ENCODE peak calls at places on chromosomes 11 and 22, in six cellular contexts. D, N, Y, X, R and L are unnamed samples.
A peak's percentile ranks its signal among the peaks of the same experiment; 100 is the strongest.

GRCh38 chr11:12269104-12269441 is 108.3 kb upstream of the PARVA start:
- DNase-seq in Y (no peak), R (no peak), D (no peak), N (no peak), X (no peak), L (peak; percentile 67)

GRCh38 chr11:133338588-133338987 is 193.7 kb downstream of the OPCML start:
- DNase-seq in N (no peak), X (no peak), D (no peak), R (no peak), Y (no peak), L (no peak)

GRCh38 chr22:30921108-30921507 is 47.5 kb downstream of the MORC2 start:
- DNase-seq in Y (no peak), R (no peak), N (no peak), X (no peak), D (no peak), L (peak; percentile 26)

GRCh38 chr22:50071432-50072166 is 13.5 kb upstream of the TTLL8 start:
- DNase-seq in X (no peak), Y (no peak), D (no peak), R (no peak), N (no peak), L (no peak)

GRCh38 chr11:92811341-92811740 is 158.1 kb upstream of the MTNR1B start:
- DNase-seq in D (no peak), N (no peak), X (no peak), Y (no peak), R (no peak), L (no peak)

GRCh38 chr11:2813141-2813908 is 72.2 kb downstream of the CDKN1C start:
- DNase-seq in R (no peak), N (peak; percentile 35), D (no peak), Y (peak; percentile 48), X (no peak), L (no peak)

GRCh38 chr11:126061707-126062678 is 673 bp downstream of the CDON start:
- DNase-seq in N (peak; percentile 66), Y (peak; percentile 24), X (no peak), R (no peak), D (no peak), L (peak; percentile 56)

GRCh38 chr22:20970939-20971657 is 4.0 kb downstream of the AIFM3 start:
- DNase-seq in Y (no peak), X (no peak), N (no peak), D (no peak), R (no peak), L (no peak)

GRCh38 chr11:444397-445144 is 2.8 kb upstream of the ANO9 start:
- DNase-seq in Y (peak; percentile 75), N (no peak), R (no peak), X (no peak), D (no peak), L (no peak)

GRCh38 chr11:107856981-107857517 is 1.5 kb downstream of the SLC35F2 start:
- DNase-seq in D (peak; percentile 29), N (no peak), X (no peak), Y (peak; percentile 72), R (no peak), L (no peak)

GRCh38 chr11:76770642-76771445 is 12.3 kb upstream of the TSKU start:
- DNase-seq in Y (no peak), N (peak; percentile 69), R (no peak), X (no peak), D (no peak), L (no peak)

GRCh38 chr22:41576877-41577276 is 12.8 kb downstream of the PMM1 start:
- DNase-seq in R (no peak), D (peak; percentile 56), Y (peak; percentile 78), N (peak; percentile 82), X (no peak), L (peak; percentile 58)

GRCh38 chr11:1050581-1051355 is 14.2 kb upstream of the MUC6 start:
- DNase-seq in N (peak; percentile 53), R (no peak), Y (peak; percentile 63), X (peak; percentile 49), D (peak; percentile 73), L (peak; percentile 95)

GRCh38 chr11:112656772-112657428 is 304.3 kb upstream of the NCAM1 start:
- DNase-seq in X (no peak), Y (no peak), N (no peak), D (no peak), R (peak; percentile 25), L (no peak)

GRCh38 chr22:46777609-46777970 is 15.1 kb downstream of the TBC1D22A start:
- DNase-seq in D (peak; percentile 75), R (no peak), N (no peak), Y (no peak), X (no peak), L (no peak)

GRCh38 chr11:93193721-93194120 is 4.1 kb downstream of the SLC36A4 start:
- DNase-seq in X (no peak), N (no peak), D (no peak), R (no peak), Y (no peak), L (no peak)

GRCh38 chr11:81707881-81708280 is 1025.8 kb downstream of the FAM181B start:
- DNase-seq in R (no peak), Y (no peak), D (no peak), X (no peak), N (no peak), L (peak; percentile 1)

GRCh38 chr22:25930083-25930482 is 188.1 kb downstream of the MYO18B start:
- DNase-seq in N (no peak), Y (no peak), X (no peak), R (no peak), D (no peak), L (no peak)

GRCh38 chr11:92298238-92298565 is 73.6 kb downstream of the FAT3 start:
- DNase-seq in R (no peak), N (no peak), Y (no peak), D (no peak), X (no peak), L (no peak)

GRCh38 chr22:21728270-21728669 is 7.3 kb downstream of the YPEL1 start:
- DNase-seq in Y (no peak), N (no peak), D (no peak), X (no peak), R (no peak), L (no peak)

GRCh38 chr22:44340271-44341239 is 27.8 kb upstream of the SHISAL1 start:
- DNase-seq in X (no peak), R (no peak), Y (no peak), D (no peak), N (no peak), L (no peak)

GRCh38 chr11:59705281-59705680 is 8.4 kb downstream of the OR10V1 start:
- DNase-seq in D (no peak), R (no peak), N (no peak), Y (no peak), X (no peak), L (no peak)

GRCh38 chr11:107733518-107733917 is 21.7 kb upstream of the SLN start:
- DNase-seq in X (no peak), D (no peak), Y (no peak), N (no peak), R (peak; percentile 8), L (no peak)

GRCh38 chr11:74780277-74780870 is 31.7 kb downstream of the RNF169 start:
- DNase-seq in R (no peak), Y (no peak), D (no peak), N (no peak), X (no peak), L (no peak)

GRCh38 chr22:36439481-36440271 is 41.8 kb downstream of the TXN2 start:
- DNase-seq in Y (peak; percentile 56), R (no peak), N (peak; percentile 53), D (no peak), X (no peak), L (peak; percentile 51)
- TF ChIP-seq GABPA in Y (no peak), R (no peak), N (no peak), D (no peak), X (no peak), L (peak; percentile 28)

DNA sequence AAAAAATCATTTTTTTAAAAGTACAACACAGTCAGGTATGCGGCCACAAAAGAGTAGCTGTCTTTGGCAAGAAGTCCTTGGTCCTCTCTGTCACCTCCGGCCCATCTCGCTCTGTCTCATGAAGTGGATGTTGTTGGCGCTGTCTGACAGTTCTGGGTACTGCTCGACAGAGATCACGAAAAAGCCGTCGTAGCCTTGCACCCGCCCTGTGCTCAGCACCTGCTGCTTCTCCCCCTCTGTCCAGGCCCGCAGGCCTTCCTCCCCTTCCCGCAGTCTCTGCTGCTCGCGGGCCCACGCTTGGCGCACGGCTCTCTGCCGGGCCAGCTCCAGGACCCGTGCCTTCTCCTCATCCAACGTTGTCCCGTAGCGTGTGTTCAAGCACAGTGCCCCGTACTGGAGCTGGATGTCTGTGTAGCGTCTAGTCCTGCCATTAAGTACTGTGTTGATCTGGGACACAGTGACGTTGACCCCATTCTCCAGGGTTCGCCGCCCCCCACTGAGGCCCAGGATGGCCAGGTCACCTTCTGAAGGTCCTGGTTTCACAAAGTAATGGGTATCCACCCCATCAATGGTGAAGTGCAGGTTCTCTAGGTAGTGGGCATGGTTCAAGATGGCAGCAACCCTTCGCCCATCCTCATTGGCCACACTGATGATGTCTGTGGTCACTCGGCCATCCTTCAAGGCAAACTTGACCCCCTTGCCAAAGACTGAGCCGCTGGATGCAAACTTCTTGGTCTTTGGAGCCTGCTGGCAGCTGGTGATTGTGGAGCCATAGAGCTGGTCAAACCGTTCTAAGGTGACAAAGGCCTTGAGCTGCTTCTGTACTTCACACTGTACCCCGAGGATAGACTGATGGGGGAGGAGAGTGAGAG is 83.5 kb upstream of the NARS2 start:
- DNase-seq in D (no peak), N (no peak), Y (no peak), X (no peak), R (no peak), L (no peak)
- TF ChIP-seq CTCF in D (no peak), N (no peak), Y (no peak), X (no peak), R (no peak), L (no peak)

GRCh38 chr11:57491371-57492061 is 24.0 kb downstream of the SLC43A1 start:
- DNase-seq in D (peak; percentile 57), R (no peak), Y (peak; percentile 76), X (no peak), N (peak; percentile 38), L (peak; percentile 73)
- TF ChIP-seq GABPA in D (no peak), R (no peak), Y (no peak), X (no peak), N (no peak), L (no peak)

GRCh38 chr22:38841635-38842034 is 2.2 kb downstream of the NPTXR start:
- DNase-seq in R (no peak), D (no peak), N (no peak), X (no peak), Y (no peak), L (no peak)

GRCh38 chr22:38842512-38843200 is 1.2 kb downstream of the NPTXR start:
- DNase-seq in R (no peak), X (no peak), N (no peak), D (no peak), Y (no peak), L (no peak)

GRCh38 chr22:38843716-38844660 is at the start of gene NPTXR:
- DNase-seq in Y (peak; percentile 63), R (no peak), D (no peak), X (no peak), N (peak; percentile 30), L (peak; percentile 90)

GRCh38 chr22:38844661-38845367 is 986 bp upstream of the NPTXR start:
- DNase-seq in X (no peak), Y (no peak), D (no peak), N (no peak), R (no peak), L (no peak)

DNA sequence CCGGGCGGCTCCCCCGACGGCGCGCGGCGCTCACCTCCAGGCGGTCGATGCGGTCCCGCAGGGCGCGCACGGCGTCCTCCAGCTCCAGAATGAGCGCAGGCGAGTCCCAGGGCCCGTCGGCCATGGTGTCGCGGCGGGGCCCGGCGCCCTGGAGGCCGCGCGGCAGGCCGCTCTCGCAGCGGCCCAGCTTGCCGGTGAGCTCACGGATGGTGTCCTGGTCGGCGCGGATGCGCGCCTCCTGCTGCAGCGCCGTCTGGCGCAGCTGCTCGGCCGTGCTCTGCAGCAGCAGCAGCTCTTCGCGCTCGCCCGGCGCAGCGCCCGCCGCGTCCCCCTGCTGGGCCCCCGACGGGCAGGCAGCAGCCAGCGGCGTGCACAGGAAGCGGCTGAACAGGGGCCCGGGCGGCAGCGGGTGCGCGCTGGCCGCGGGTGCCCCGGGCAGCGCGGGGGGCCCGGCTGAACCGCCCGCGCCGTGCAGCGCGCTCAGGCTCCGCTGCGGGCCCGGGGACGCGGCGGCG is 570 bp downstream of the NPTXR start:
- DNase-seq in Y (peak; percentile 70), D (peak; percentile 25), X (peak; percentile 47), N (peak; percentile 39), R (no peak), L (peak; percentile 84)
- TF ChIP-seq CTCF in Y (peak; percentile 71), D (no peak), X (peak; percentile 31), N (peak; percentile 47), R (no peak), L (no peak)